ENCODE peak calls at places on chromosomes 16 and 17, in four cellular contexts. I, F, H and B are unnamed samples.

GRCh38 chr16:46844771-46845170 is 13.8 kb upstream of the C16orf87 start:
- DNase-seq in H (no peak), I (peak; percentile 72), F (peak; percentile 67), B (no peak)

GRCh38 chr16:88868974-88869672 is 2.7 kb upstream of the PABPN1L start:
- DNase-seq in F (no peak), H (no peak), I (no peak), B (no peak)

GRCh38 chr17:77476006-77476405 is 335.2 kb downstream of the SEC14L1 start:
- DNase-seq in I (no peak), H (no peak), F (no peak), B (no peak)

GRCh38 chr16:12625068-12625467 is 178.6 kb downstream of the CPPED1 start:
- DNase-seq in F (no peak), H (no peak), I (no peak), B (no peak)

GRCh38 chr17:17723354-17724261 is 42.4 kb downstream of the RAI1 start:
- DNase-seq in H (no peak), F (peak; percentile 92), I (peak; percentile 88), B (no peak)

GRCh38 chr17:61454095-61454931 is 2.1 kb downstream of the TBX4 start:
- DNase-seq in H (no peak), F (no peak), I (no peak), B (no peak)

GRCh38 chr16:90054554-90054953 is 22.6 kb downstream of the PRDM7 start:
- DNase-seq in H (no peak), F (no peak), I (no peak), B (no peak)

GRCh38 chr17:50049636-50050035 is 6.3 kb upstream of the ITGA3 start:
- DNase-seq in F (no peak), I (no peak), H (peak; percentile 4), B (no peak)

GRCh38 chr17:81412490-81413093 is 17.3 kb downstream of the BAHCC1 start:
- DNase-seq in I (peak; percentile 70), F (peak; percentile 52), H (no peak), B (peak; percentile 56)

GRCh38 chr16:58043571-58044155 is 18.1 kb downstream of the MMP15 start:
- DNase-seq in F (no peak), H (no peak), I (no peak), B (no peak)

GRCh38 chr16:22614271-22614947 is 103.7 kb downstream of the NPIPB5 start:
- DNase-seq in I (no peak), H (no peak), F (peak; percentile 66), B (no peak)

GRCh38 chr17:7704601-7705268 is at the start of gene EFNB3:
- DNase-seq in F (peak; percentile 50), I (peak; percentile 37), H (no peak), B (no peak)

GRCh38 chr16:89710709-89711564 is 9.4 kb upstream of the SPATA2L start:
- DNase-seq in I (no peak), F (no peak), H (no peak), B (no peak)

GRCh38 chr16:51982715-51983680 is 563.9 kb downstream of the TOX3 start:
- DNase-seq in F (peak; percentile 56), I (peak; percentile 82), H (no peak), B (peak; percentile 87)

GRCh38 chr17:63950940-63951907 is 19.1 kb upstream of the CD79B start:
- DNase-seq in H (peak; percentile 79), I (no peak), F (no peak), B (peak; percentile 91)

GRCh38 chr17:76529643-76530488 is 7.6 kb downstream of the CYGB start:
- DNase-seq in I (peak; percentile 98), F (peak; percentile 36), H (peak; percentile 77), B (no peak)

GRCh38 chr17:50916708-50917417 is 50.7 kb upstream of the TOB1 start:
- DNase-seq in I (no peak), F (no peak), H (no peak), B (no peak)

GRCh38 chr16:25258856-25259179 is 1.2 kb upstream of the ZKSCAN2 start:
- DNase-seq in F (no peak), I (no peak), H (no peak), B (peak; percentile 46)

GRCh38 chr16:68445458-68445857 is 2.9 kb downstream of the SMPD3 start:
- DNase-seq in H (no peak), F (no peak), I (peak; percentile 60), B (peak; percentile 95)

GRCh38 chr16:11670171-11671131 is 2.2 kb downstream of the SNN start:
- DNase-seq in H (peak; percentile 44), I (no peak), F (no peak), B (no peak)

GRCh38 chr17:56350592-56350991 is 197.3 kb downstream of the ANKFN1 start:
- DNase-seq in I (no peak), F (no peak), H (no peak), B (no peak)

GRCh38 chr17:75404739-75405364 is 626 bp downstream of the GRB2 start:
- DNase-seq in I (peak; percentile 55), H (peak; percentile 69), F (peak; percentile 41), B (peak; percentile 78)

GRCh38 chr16:65044861-65045260 is 77.0 kb downstream of the CDH11 start:
- DNase-seq in H (no peak), I (peak; percentile 48), F (peak; percentile 93), B (no peak)

GRCh38 chr16:6625606-6626005 is 707.0 kb upstream of the RBFOX1 start:
- DNase-seq in I (no peak), H (no peak), F (no peak), B (no peak)

GRCh38 chr17:14506364-14506763 is 205.5 kb downstream of the HS3ST3B1 start:
- DNase-seq in F (no peak), I (no peak), H (no peak), B (no peak)

GRCh38 chr17:74012465-74012864 is 191.0 kb upstream of the RPL38 start:
- DNase-seq in H (no peak), F (no peak), I (no peak), B (no peak)

GRCh38 chr16:80614908-80615696 is 74.3 kb downstream of the DYNLRB2 start:
- DNase-seq in H (no peak), I (peak; percentile 71), F (peak; percentile 99), B (no peak)

GRCh38 chr17:45146166-45146565 is 2.1 kb upstream of the HEXIM1 start:
- DNase-seq in F (no peak), H (peak; percentile 52), I (no peak), B (no peak)

GRCh38 chr17:45146616-45147101 is 1.6 kb upstream of the HEXIM1 start:
- DNase-seq in H (no peak), I (peak; percentile 87), F (peak; percentile 95), B (no peak)

GRCh38 chr17:45144199-45145034 is 3.9 kb upstream of the HEXIM1 start:
- DNase-seq in F (no peak), H (peak; percentile 74), I (no peak), B (no peak)

GRCh38 chr17:45143767-45144198 is 4.5 kb upstream of the HEXIM1 start:
- DNase-seq in H (peak; percentile 79), F (peak; percentile 72), I (peak; percentile 83), B (no peak)

DNA sequence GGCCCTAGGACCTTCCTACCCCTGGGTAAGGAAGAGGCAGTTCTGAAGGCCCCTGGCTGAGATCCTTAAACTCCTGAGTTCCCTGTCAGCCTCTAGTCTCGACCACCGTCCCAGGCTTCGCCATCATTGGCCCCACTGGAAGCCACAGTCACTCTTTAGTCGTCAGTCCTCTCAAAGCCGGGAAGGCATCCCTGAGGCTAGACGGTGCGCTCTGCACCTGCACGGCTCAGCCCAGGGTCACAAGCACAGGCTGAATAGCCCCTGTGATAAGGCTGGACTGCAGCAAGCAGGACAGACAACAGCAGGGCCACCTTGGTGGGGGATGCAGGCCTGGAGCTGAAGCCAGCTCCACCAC is 3.3 kb upstream of the HEXIM1 start:
- DNase-seq in F (no peak), I (no peak), H (no peak), B (no peak)
- H3K4me3 ChIP-seq in F (no peak overlapping the region), I (no peak overlapping the region), H (no peak overlapping the region), B (no peak overlapping the region)

GRCh38 chr17:66507982-66508760 is 205.8 kb downstream of the PRKCA start:
- DNase-seq in I (no peak), H (no peak), F (peak; percentile 40), B (no peak)

GRCh38 chr17:66508896-66509843 is 206.8 kb downstream of the PRKCA start:
- DNase-seq in I (peak; percentile 91), F (peak; percentile 90), H (peak; percentile 78), B (no peak)

GRCh38 chr17:66507103-66507923 is 204.9 kb downstream of the PRKCA start:
- DNase-seq in I (peak; percentile 76), H (no peak), F (peak; percentile 89), B (no peak)

GRCh38 chr17:66509913-66510312 is 207.5 kb downstream of the PRKCA start:
- DNase-seq in F (no peak), I (no peak), H (no peak), B (no peak)

DNA sequence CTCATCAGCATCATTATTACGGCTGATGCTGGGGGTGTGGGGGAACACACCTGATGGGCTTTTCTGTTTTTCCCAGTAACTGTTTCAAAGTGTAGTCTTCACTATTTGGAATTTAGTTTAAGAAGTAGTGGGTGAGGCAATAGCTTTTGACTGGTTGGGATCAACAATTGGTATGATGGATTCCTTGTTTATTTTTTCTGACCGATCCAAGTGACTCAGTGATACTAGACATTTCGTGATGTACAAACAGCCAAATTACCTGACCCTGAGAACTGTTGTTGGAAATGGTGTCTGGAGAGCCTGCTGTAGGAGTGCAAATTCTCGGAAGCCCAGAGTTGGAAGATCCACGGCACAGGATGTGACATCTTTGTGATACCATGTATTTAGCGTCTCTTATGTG is 204.2 kb downstream of the PRKCA start:
- DNase-seq in F (peak; percentile 72), H (no peak), I (peak; percentile 53), B (no peak)
- H3K4me3 ChIP-seq in F (no peak overlapping the region), H (no peak overlapping the region), I (no peak overlapping the region), B (no peak overlapping the region)

GRCh38 chr17:31321481-31321880 is at the start of gene EVI2A:
- DNase-seq in I (peak; percentile 72), F (peak; percentile 89), H (no peak), B (peak; percentile 62)

GRCh38 chr17:31320231-31320630 is 1.2 kb downstream of the EVI2A start:
- DNase-seq in F (no peak), I (no peak), H (no peak), B (no peak)

GRCh38 chr17:31319253-31319661 is 2.2 kb downstream of the EVI2A start:
- DNase-seq in H (no peak), F (no peak), I (no peak), B (peak; percentile 95)

GRCh38 chr17:31320791-31321190 is 631 bp downstream of the EVI2A start:
- DNase-seq in I (peak; percentile 74), F (peak; percentile 26), H (no peak), B (no peak)

GRCh38 chr17:31318298-31319190 is 2.9 kb downstream of the EVI2A start:
- DNase-seq in I (peak; percentile 78), F (peak; percentile 93), H (no peak), B (peak; percentile 69)
- H3K4me3 ChIP-seq in I (no peak overlapping the region), F (no peak overlapping the region), H (no peak overlapping the region), B (peak overlapping the region; percentile 42)

GRCh38 chr16:76741623-76742022 is 449.4 kb upstream of the MON1B start:
- DNase-seq in I (no peak), F (no peak), H (no peak), B (no peak)
- H3K4me3 ChIP-seq in I (no peak overlapping the region), F (no peak overlapping the region), H (no peak overlapping the region), B (no peak overlapping the region)

GRCh38 chr16:70432800-70433455 is 6.0 kb downstream of the ST3GAL2 start:
- DNase-seq in I (peak; percentile 60), H (no peak), F (peak; percentile 25), B (peak; percentile 92)
- H3K4me3 ChIP-seq in I (peak overlapping the region; percentile 23), H (no peak overlapping the region), F (no peak overlapping the region), B (peak overlapping the region; percentile 53)

GRCh38 chr17:41718287-41718645 is 6.1 kb downstream of the GAST start:
- DNase-seq in H (no peak), I (no peak), F (no peak), B (no peak)

GRCh38 chr17:41711669-41712400 is at the start of gene GAST:
- DNase-seq in I (no peak), F (no peak), H (no peak), B (no peak)

GRCh38 chr17:41717408-41718286 is 5.5 kb downstream of the GAST start:
- DNase-seq in H (no peak), I (peak; percentile 85), F (peak; percentile 24), B (no peak)
- H3K4me3 ChIP-seq in H (no peak overlapping the region), I (no peak overlapping the region), F (no peak overlapping the region), B (no peak overlapping the region)